ENCODE peak calls at places on chromosomes 7 and 10, in five cellular contexts. I, N, R, D and Q are unnamed samples.

GRCh38 chr10:77037735-77038411 is 599.7 kb downstream of the KCNMA1 start:
- DNase-seq in I (no peak), R (no peak), D (peak), N (no peak), Q (no peak)

GRCh38 chr7:66013938-66014337 is 31.9 kb upstream of the GUSB start:
- DNase-seq in I (peak), N (peak), R (no peak), D (peak), Q (peak)

GRCh38 chr7:138049505-138050116 is 26.6 kb upstream of the AKR1D1 start:
- DNase-seq in N (no peak), I (peak), D (no peak), R (no peak), Q (no peak)

GRCh38 chr7:155808551-155809331 is 3.5 kb downstream of the SHH start:
- DNase-seq in D (peak), R (no peak), I (peak), N (no peak), Q (no peak)

GRCh38 chr7:151432658-151433521 is 7.1 kb downstream of the CRYGN start:
- DNase-seq in R (peak), N (no peak), D (peak), I (no peak), Q (no peak)

GRCh38 chr7:101104193-101104713 is 19.0 kb downstream of the TRIM56 start:
- DNase-seq in D (no peak), R (no peak), I (peak), N (peak), Q (no peak)

GRCh38 chr10:7015457-7015856 is 395.4 kb downstream of the SFMBT2 start:
- DNase-seq in D (no peak), R (no peak), N (peak), I (no peak), Q (no peak)

GRCh38 chr7:153190452-153190851 is 430.9 kb downstream of the ACTR3B start:
- DNase-seq in R (no peak), D (peak), I (no peak), N (peak), Q (peak)

GRCh38 chr10:96271017-96271815 is at the start of gene BLNK:
- DNase-seq in D (no peak), I (no peak), R (peak), N (no peak), Q (no peak)

GRCh38 chr10:86234553-86235270 is 131.9 kb downstream of the GRID1 start:
- DNase-seq in I (no peak), N (no peak), R (no peak), D (no peak), Q (no peak)

GRCh38 chr10:72272689-72273409 is 875 bp upstream of the DDIT4 start:
- DNase-seq in D (peak), N (peak), I (peak), R (no peak), Q (peak)

GRCh38 chr7:144873316-144873845 is 37.5 kb upstream of the TPK1 start:
- DNase-seq in N (no peak), D (no peak), R (no peak), I (no peak), Q (no peak)

GRCh38 chr10:118592675-118593330 is 2.6 kb downstream of the PRLHR start:
- DNase-seq in D (no peak), I (no peak), N (no peak), R (no peak), Q (no peak)

DNA sequence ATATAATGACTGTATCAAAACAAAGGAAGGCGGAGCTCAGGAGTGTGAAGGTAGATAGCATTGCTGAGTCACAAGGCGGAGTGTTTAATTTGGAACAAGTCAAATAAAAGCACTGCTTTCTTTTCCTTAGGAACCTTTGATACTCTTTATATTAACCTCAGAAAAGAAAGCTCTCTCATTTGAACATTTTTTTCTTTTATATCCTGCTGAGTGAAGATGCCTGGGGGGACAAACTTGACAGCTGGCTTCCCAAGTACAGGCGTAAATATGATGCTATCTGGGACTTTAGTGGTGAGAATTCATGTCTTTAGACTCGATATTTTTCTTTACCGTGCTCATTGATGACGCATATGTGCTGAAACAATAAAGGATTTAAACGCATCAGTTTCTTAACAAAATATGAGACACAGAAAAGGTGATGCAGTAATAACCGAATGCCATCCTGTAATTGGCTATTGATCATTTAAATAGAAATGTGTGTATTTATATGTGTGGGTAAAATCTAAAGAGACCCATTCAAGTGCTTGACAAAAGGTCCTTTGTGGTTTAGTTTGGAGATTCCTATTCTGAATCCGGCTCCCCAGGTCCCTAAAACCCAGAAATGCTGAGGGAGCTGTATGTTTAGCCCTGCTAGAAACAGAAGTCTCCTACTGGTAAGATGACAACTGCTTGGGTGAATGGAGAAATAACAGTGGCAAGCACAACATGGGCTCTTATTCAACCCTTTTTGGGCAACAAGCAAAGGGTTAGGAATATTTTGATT is 102.7 kb downstream of the PRTFDC1 start:
- DNase-seq in R (no peak), D (no peak), I (no peak), N (no peak), Q (peak)
- TF ChIP-seq SP1 in R (no peak), D (no peak), I (no peak), N (no peak), Q (no peak)

GRCh38 chr7:112207765-112208164 is 1.3 kb downstream of the ZNF277 start:
- DNase-seq in I (no peak), D (no peak), N (no peak), R (no peak), Q (no peak)

GRCh38 chr7:112207106-112207592 is 654 bp downstream of the ZNF277 start:
- DNase-seq in D (no peak), N (peak), R (no peak), I (no peak), Q (no peak)

GRCh38 chr7:112205348-112206237 is 606 bp downstream of the DOCK4 start:
- DNase-seq in N (peak), I (peak), D (peak), R (no peak), Q (peak)

GRCh38 chr7:112204776-112205347 is 1.3 kb downstream of the DOCK4 start:
- DNase-seq in I (no peak), D (no peak), R (no peak), N (no peak), Q (no peak)

GRCh38 chr7:112206238-112207105 is at the start of the genes DOCK4 and ZNF277:
- DNase-seq in R (peak), N (peak), D (peak), I (peak), Q (peak)
- TF ChIP-seq POLR2A in R (peak), N (peak), D (peak), I (peak), Q (no peak)

GRCh38 chr10:89705466-89705865 is 4.1 kb downstream of the KIF20B start:
- DNase-seq in R (no peak), I (no peak), D (no peak), N (no peak), Q (no peak)
- TF ChIP-seq YY1 in R (no peak), I (no peak), D (no peak), N (no peak), Q (no peak)

GRCh38 chr7:154682003-154682402 is 320.9 kb downstream of the PAXIP1 start:
- DNase-seq in D (no peak), R (no peak), N (no peak), I (no peak), Q (no peak)
- TF ChIP-seq SP1 in D (no peak), R (no peak), N (no peak), I (no peak), Q (no peak)

GRCh38 chr7:86600506-86601290 is 43.0 kb upstream of the GRM3 start:
- DNase-seq in R (no peak), I (no peak), N (no peak), D (no peak), Q (no peak)
- TF ChIP-seq POLR2A in R (no peak), I (no peak), N (no peak), D (no peak), Q (no peak)

GRCh38 chr10:101292194-101293006 is 61.6 kb upstream of the BTRC start:
- DNase-seq in I (no peak), D (peak), R (no peak), N (no peak), Q (no peak)

GRCh38 chr10:101289541-101289940 is 60.3 kb upstream of the LBX1 start:
- DNase-seq in D (no peak), R (no peak), N (no peak), I (no peak), Q (no peak)

GRCh38 chr10:101293007-101293723 is 60.8 kb upstream of the BTRC start:
- DNase-seq in N (no peak), R (no peak), I (no peak), D (peak), Q (no peak)

GRCh38 chr10:101290415-101290814 is 61.2 kb upstream of the LBX1 start:
- DNase-seq in D (no peak), N (no peak), R (no peak), I (no peak), Q (no peak)

DNA sequence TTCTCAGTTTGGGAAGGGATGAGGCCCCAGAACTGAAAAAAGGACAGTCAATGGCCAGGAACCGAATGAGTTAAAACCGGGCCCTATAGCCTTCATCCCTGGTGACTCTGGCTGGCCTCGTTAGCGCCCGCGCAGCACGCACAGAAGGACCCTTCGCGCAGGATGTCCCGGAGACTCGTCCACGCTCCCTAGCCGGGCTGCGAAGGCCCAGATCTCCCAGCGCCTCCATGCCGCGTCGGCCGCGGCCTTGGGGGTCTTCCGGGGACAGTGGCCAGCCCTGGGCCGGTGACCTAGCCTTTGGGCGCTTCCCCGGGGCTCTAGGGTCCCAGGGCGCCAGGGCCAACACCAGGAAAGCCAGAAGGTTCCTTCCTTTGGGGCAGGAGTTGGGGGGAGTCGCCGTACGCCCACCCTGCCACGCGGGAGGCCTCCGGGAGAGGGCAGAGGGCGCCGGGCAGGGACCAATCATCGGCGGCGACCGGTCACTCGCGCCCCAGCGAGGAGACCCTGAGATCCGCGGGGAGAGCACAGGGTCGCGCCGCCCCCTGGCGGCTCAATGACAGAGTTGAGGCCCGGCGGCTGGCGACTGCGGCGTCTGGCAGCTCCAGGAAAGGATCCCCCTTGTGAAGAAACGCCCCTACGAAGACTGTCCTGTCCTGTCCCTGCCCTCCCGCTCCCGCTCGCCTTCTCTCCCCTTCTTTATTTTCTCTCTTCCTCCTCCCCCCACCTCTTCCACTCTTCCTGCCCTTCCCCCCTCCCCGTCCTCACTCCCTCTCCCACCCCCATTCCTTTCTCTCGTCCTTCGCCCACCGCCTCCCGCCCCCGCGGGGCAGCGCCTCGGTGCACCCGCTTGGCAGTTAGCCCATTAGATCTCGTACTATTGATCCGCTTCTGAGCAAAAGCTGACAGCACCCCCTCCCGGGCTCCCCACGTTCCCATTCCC is 62.3 kb upstream of the LBX1 start:
- DNase-seq in D (peak), I (peak), N (peak), R (no peak), Q (no peak)
- TF ChIP-seq YY1 in D (no peak), I (no peak), N (no peak), R (no peak), Q (no peak)

GRCh38 chr10:17062009-17062408 is 67.6 kb downstream of the CUBN start:
- DNase-seq in D (no peak), N (no peak), R (no peak), I (no peak), Q (peak)

GRCh38 chr10:17058093-17058492 is 71.5 kb downstream of the CUBN start:
- DNase-seq in N (no peak), D (no peak), R (no peak), I (no peak), Q (no peak)

GRCh38 chr10:17061418-17061817 is 68.2 kb downstream of the CUBN start:
- DNase-seq in I (no peak), R (no peak), N (no peak), D (no peak), Q (no peak)

GRCh38 chr10:17059197-17059688 is 70.4 kb downstream of the CUBN start:
- DNase-seq in I (no peak), N (no peak), R (no peak), D (no peak), Q (no peak)

GRCh38 chr10:17060289-17060688 is 69.3 kb downstream of the CUBN start:
- DNase-seq in I (no peak), R (no peak), D (no peak), N (no peak), Q (no peak)
- TF ChIP-seq SP1 in I (no peak), R (no peak), D (no peak), N (no peak), Q (no peak)

GRCh38 chr10:3782456-3783312 is 2.3 kb downstream of the KLF6 start:
- DNase-seq in N (peak), D (no peak), I (peak), R (no peak), Q (no peak)
- TF ChIP-seq POLR2A in N (peak), D (no peak), I (peak), R (peak), Q (no peak)

GRCh38 chr7:2613113-2613925 is 18.5 kb upstream of the TTYH3 start:
- DNase-seq in N (no peak), D (no peak), I (no peak), R (no peak), Q (no peak)

GRCh38 chr7:2611921-2612320 is 19.9 kb upstream of the TTYH3 start:
- DNase-seq in N (no peak), D (no peak), I (no peak), R (no peak), Q (no peak)

GRCh38 chr7:2614646-2615330 is 17.0 kb upstream of the TTYH3 start:
- DNase-seq in N (no peak), D (no peak), R (no peak), I (no peak), Q (no peak)

GRCh38 chr7:2612445-2613112 is 19.2 kb upstream of the TTYH3 start:
- DNase-seq in I (no peak), R (no peak), N (peak), D (peak), Q (peak)

DNA sequence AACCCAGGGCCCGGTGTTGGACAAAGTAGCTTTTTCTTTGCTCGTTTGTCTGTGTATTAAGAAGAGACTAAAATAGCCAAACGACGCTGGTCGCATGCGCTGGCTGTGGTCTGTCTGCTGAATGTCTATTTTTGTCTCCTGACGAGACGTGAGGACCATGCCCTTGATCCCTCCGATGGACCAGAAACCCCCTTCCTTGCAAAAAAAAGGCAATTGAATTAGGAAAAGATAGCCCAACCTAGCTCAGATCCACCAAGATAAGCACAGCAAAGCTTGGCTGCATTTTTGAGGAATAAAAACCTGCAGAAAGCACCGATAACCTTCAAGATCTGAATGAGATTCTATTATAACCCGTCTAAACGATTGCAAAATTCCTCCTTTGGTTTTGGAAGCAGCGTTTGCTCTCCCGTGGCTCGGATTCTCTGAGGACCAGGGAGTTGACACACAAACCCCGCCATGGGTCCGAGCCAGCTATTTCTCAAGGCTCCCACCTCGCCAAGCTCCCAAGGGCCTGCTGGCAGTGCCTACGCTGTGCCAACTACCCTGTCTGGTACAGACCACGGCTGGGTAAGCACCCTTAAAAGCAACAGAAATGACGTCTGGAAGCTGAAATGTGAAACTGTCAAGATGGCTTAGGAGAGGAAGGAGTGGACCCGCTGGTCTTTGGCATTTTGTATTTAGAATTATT is 17.7 kb upstream of the TTYH3 start:
- DNase-seq in I (no peak), N (no peak), D (no peak), R (no peak), Q (no peak)
- TF ChIP-seq YY1 in I (no peak), N (no peak), D (no peak), R (no peak), Q (no peak)